ENCODE peak calls at places on chromosomes 7 and 10, in seven cellular contexts. P is PC-9; Y is tibial nerve; X is central memory CD4-positive, alpha-beta T cell; Z is stimulated activated CD8-positive, alpha-beta memory T cell treated with anti-CD3 and anti-CD28 coated beads, Interleukin-4, amount 100 ng/mL, for 1 hour; K is midbrain; U is NCI-H524. Q is an unnamed sample.

GRCh38 chr7:92205987-92206386 is 27.0 kb upstream of the LRRD1 start:
- DNase-seq in P (no peak), Y (no peak), X (no peak), Z (no peak), K (no peak), U (no peak), Q (no peak)

GRCh38 chr10:52644678-52645434 is 127.7 kb downstream of the MBL2 start:
- DNase-seq in P (no peak), Y (peak; percentile 32), X (no peak), Z (no peak), K (peak; percentile 75), U (peak; percentile 7), Q (no peak)

GRCh38 chr7:134058980-134059379 is 68.2 kb upstream of the LRGUK start:
- DNase-seq in P (no peak), Y (no peak), X (no peak), Z (no peak), K (no peak), U (no peak), Q (no peak)

GRCh38 chr7:37663693-37664092 is 19.9 kb upstream of the GPR141 start:
- DNase-seq in P (no peak), Y (no peak), X (no peak), Z (no peak), K (no peak), U (no peak), Q (no peak)

GRCh38 chr7:128747327-128748079 is 8.3 kb downstream of the CALU start:
- DNase-seq in P (no peak), Y (no peak), X (no peak), Z (no peak), K (no peak), U (no peak), Q (no peak)

GRCh38 chr10:57535306-57535705 is 732.4 kb downstream of the IPMK start:
- DNase-seq in P (no peak), Y (no peak), X (no peak), Z (no peak), K (no peak), U (no peak), Q (no peak)

GRCh38 chr10:114899982-114900381 is 38.0 kb upstream of the TRUB1 start:
- DNase-seq in P (no peak), Y (no peak), X (no peak), Z (no peak), K (no peak), U (peak; percentile 7), Q (no peak)

GRCh38 chr10:65306201-65306600 is 1619.6 kb upstream of the LRRTM3 start:
- DNase-seq in P (no peak), Y (no peak), X (no peak), Z (no peak), K (no peak), U (no peak), Q (no peak)

GRCh38 chr10:47378606-47379444 is 5.3 kb downstream of the ZNF488 start:
- DNase-seq in P (no peak), Y (no peak), X (no peak), Z (no peak), K (no peak), U (peak; percentile 15), Q (no peak)

GRCh38 chr7:82810558-82811259 is 352.0 kb downstream of the PCLO start:
- DNase-seq in P (no peak), Y (peak; percentile 38), X (no peak), Z (no peak), K (peak; percentile 47), U (peak; percentile 64), Q (no peak)

GRCh38 chr10:7008645-7009044 is 402.2 kb downstream of the SFMBT2 start:
- DNase-seq in P (no peak), Y (no peak), X (no peak), Z (no peak), K (no peak), U (no peak), Q (no peak)

GRCh38 chr10:3099291-3100092 is 32.1 kb downstream of the PFKP start:
- DNase-seq in P (no peak), Y (no peak), X (no peak), Z (no peak), K (no peak), U (no peak), Q (no peak)

GRCh38 chr7:40815512-40815911 is 680.7 kb downstream of the SUGCT start:
- DNase-seq in P (no peak), Y (no peak), X (no peak), Z (no peak), K (no peak), U (no peak), Q (no peak)

GRCh38 chr10:15141136-15142067 is 27.1 kb downstream of the NMT2 start:
- DNase-seq in P (no peak), Y (no peak), X (no peak), Z (no peak), K (no peak), U (peak; percentile 48), Q (no peak)

GRCh38 chr10:123553810-123554430 is 112.2 kb upstream of the GPR26 start:
- DNase-seq in P (no peak), Y (no peak), X (no peak), Z (no peak), K (no peak), U (no peak), Q (no peak)

GRCh38 chr10:79443338-79444242 is 1.8 kb downstream of the ZCCHC24 start:
- DNase-seq in P (no peak), Y (no peak), X (no peak), Z (no peak), K (no peak), U (no peak), Q (no peak)

GRCh38 chr10:106819490-106819889 is 345.0 kb downstream of the SORCS1 start:
- DNase-seq in P (no peak), Y (no peak), X (no peak), Z (no peak), K (no peak), U (no peak), Q (no peak)

GRCh38 chr10:128686638-128687278 is 560.5 kb upstream of the MKI67 start:
- DNase-seq in P (no peak), Y (no peak), X (no peak), Z (no peak), K (no peak), U (no peak), Q (no peak)

GRCh38 chr7:133331861-133332260 is 79.0 kb downstream of the EXOC4 start:
- DNase-seq in P (no peak), Y (no peak), X (no peak), Z (no peak), K (no peak), U (no peak), Q (no peak)

GRCh38 chr10:8618834-8619233 is 564.3 kb downstream of the GATA3 start:
- DNase-seq in P (peak; percentile 74), Y (no peak), X (no peak), Z (no peak), K (no peak), U (no peak), Q (no peak)

GRCh38 chr7:47417122-47417480 is 164.8 kb downstream of the TNS3 start:
- DNase-seq in P (no peak), Y (no peak), X (no peak), Z (no peak), K (no peak), U (no peak), Q (no peak)

GRCh38 chr7:116911799-116912198 is 41.5 kb upstream of the ST7 start:
- DNase-seq in P (no peak), Y (no peak), X (no peak), Z (no peak), K (no peak), U (no peak), Q (no peak)

GRCh38 chr7:121563177-121563576 is 167.1 kb upstream of the FAM3C start:
- DNase-seq in P (no peak), Y (no peak), X (no peak), Z (no peak), K (no peak), U (no peak), Q (no peak)

GRCh38 chr10:92387289-92387940 is 96.4 kb downstream of the MARCHF5 start:
- DNase-seq in P (no peak), Y (no peak), X (no peak), Z (no peak), K (no peak), U (no peak), Q (no peak)

Q was measured in GOT3.